ENCODE peak calls at places on chromosome 5, in ten cellular contexts. One of them, this sample, is unnamed. For H3K36me3, the result is how much of the 10 kb centered on the place peaks cover.

GRCh38 chr5:57692582-57693487 is 210.2 kb upstream of the ACTBL2 start:
- DNase-seq in suprapubic skin: peak
- DNase-seq in lower lobe of right lung: peak
- DNase-seq in left lung: peak
- DNase-seq in stomach: peak
- DNase-seq in brain microvascular endothelial cell: peak
- DNase-seq in heart right ventricle: peak
- DNase-seq in cardiac muscle cell: peak
- DNase-seq in psoas muscle: peak
- DNase-seq in right lobe of liver: peak
- DNase-seq in this sample: no peak

GRCh38 chr5:66967102-66967501 is 229.5 kb downstream of the CD180 start:
- DNase-seq in stomach: no peak
- DNase-seq in brain microvascular endothelial cell: peak
- DNase-seq in heart right ventricle: no peak
- DNase-seq in lower lobe of right lung: no peak
- DNase-seq in suprapubic skin: no peak
- DNase-seq in cardiac muscle cell: peak
- DNase-seq in right lobe of liver: no peak
- DNase-seq in left lung: no peak
- DNase-seq in psoas muscle: no peak
- DNase-seq in this sample: no peak

GRCh38 chr5:74633710-74634109 is 6.8 kb downstream of the ENC1 start:
- DNase-seq in right lobe of liver: no peak
- DNase-seq in suprapubic skin: no peak
- DNase-seq in stomach: no peak
- DNase-seq in left lung: no peak
- DNase-seq in lower lobe of right lung: no peak
- DNase-seq in psoas muscle: no peak
- DNase-seq in heart right ventricle: no peak
- DNase-seq in brain microvascular endothelial cell: no peak
- DNase-seq in cardiac muscle cell: no peak
- DNase-seq in this sample: no peak

GRCh38 chr5:60835554-60835953 is 8.5 kb downstream of the ELOVL7 start:
- DNase-seq in heart right ventricle: no peak
- DNase-seq in stomach: no peak
- DNase-seq in suprapubic skin: no peak
- DNase-seq in left lung: no peak
- DNase-seq in psoas muscle: no peak
- DNase-seq in lower lobe of right lung: no peak
- DNase-seq in brain microvascular endothelial cell: peak
- DNase-seq in cardiac muscle cell: peak
- DNase-seq in right lobe of liver: no peak
- DNase-seq in this sample: no peak

GRCh38 chr5:31225118-31225517 is 31.6 kb downstream of the CDH6 start:
- DNase-seq in psoas muscle: no peak
- DNase-seq in lower lobe of right lung: no peak
- DNase-seq in stomach: no peak
- DNase-seq in heart right ventricle: peak
- DNase-seq in left lung: no peak
- DNase-seq in cardiac muscle cell: no peak
- DNase-seq in brain microvascular endothelial cell: peak
- DNase-seq in suprapubic skin: no peak
- DNase-seq in right lobe of liver: no peak
- DNase-seq in this sample: no peak

GRCh38 chr5:120405291-120405864 is 58.7 kb upstream of the PRR16 start:
- DNase-seq in stomach: no peak
- DNase-seq in cardiac muscle cell: peak
- DNase-seq in right lobe of liver: no peak
- DNase-seq in lower lobe of right lung: no peak
- DNase-seq in heart right ventricle: no peak
- DNase-seq in brain microvascular endothelial cell: peak
- DNase-seq in suprapubic skin: no peak
- DNase-seq in left lung: no peak
- DNase-seq in psoas muscle: no peak
- DNase-seq in this sample: no peak

GRCh38 chr5:87129051-87129450 is 138.6 kb upstream of the RASA1 start:
- DNase-seq in brain microvascular endothelial cell: no peak
- DNase-seq in stomach: no peak
- DNase-seq in left lung: no peak
- DNase-seq in cardiac muscle cell: no peak
- DNase-seq in suprapubic skin: no peak
- DNase-seq in lower lobe of right lung: no peak
- DNase-seq in right lobe of liver: no peak
- DNase-seq in heart right ventricle: no peak
- DNase-seq in psoas muscle: no peak
- DNase-seq in this sample: no peak

GRCh38 chr5:43104102-43104501 is 16.6 kb upstream of the ZNF131 start:
- DNase-seq in heart right ventricle: no peak
- DNase-seq in psoas muscle: no peak
- DNase-seq in stomach: no peak
- DNase-seq in brain microvascular endothelial cell: no peak
- DNase-seq in cardiac muscle cell: peak
- DNase-seq in left lung: no peak
- DNase-seq in lower lobe of right lung: no peak
- DNase-seq in right lobe of liver: no peak
- DNase-seq in suprapubic skin: no peak
- DNase-seq in this sample: no peak

DNA sequence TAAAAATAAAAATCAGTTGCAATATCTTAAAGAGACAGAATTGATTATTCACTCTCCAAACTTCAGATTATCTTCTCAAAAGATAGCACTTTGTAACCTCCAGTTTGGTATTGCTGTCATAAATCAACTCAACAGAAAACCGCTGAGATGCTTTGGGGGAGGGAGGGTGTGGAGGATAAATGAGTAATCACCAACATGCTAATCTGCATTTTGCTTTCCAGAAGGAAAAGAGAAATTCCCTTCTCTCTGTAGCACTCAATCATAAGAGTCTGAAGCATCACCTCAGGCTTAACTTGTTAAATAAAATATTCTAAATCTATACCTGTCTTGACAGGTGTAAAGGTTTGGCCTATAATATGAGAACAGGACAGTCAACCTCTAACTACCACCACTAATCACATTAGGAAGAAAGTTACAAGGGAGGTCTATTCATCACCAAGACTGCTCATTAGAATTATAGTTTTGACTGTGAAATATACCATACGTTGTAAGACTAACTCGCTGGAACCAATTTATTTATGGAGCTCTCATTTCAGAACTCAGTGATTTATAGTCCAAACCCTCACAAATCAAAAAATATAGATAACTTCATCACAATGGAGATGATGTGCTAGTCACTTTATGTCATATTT is 89.0 kb downstream of the PIK3R1 start:
- DNase-seq in stomach: no peak
- DNase-seq in cardiac muscle cell: peak
- DNase-seq in right lobe of liver: no peak
- DNase-seq in suprapubic skin: no peak
- DNase-seq in psoas muscle: no peak
- DNase-seq in lower lobe of right lung: no peak
- DNase-seq in heart right ventricle: no peak
- DNase-seq in brain microvascular endothelial cell: no peak
- DNase-seq in left lung: no peak
- DNase-seq in this sample: no peak
- TF ChIP-seq CTCF in stomach: no peak
- TF ChIP-seq CTCF in cardiac muscle cell: no peak
- TF ChIP-seq CTCF in right lobe of liver: no peak
- TF ChIP-seq CTCF in suprapubic skin: no peak
- TF ChIP-seq CTCF in psoas muscle: no peak
- TF ChIP-seq CTCF in lower lobe of right lung: no peak
- TF ChIP-seq CTCF in heart right ventricle: no peak
- TF ChIP-seq CTCF in brain microvascular endothelial cell: no peak
- TF ChIP-seq CTCF in left lung: no peak
- TF ChIP-seq CTCF in this sample: no peak

DNA sequence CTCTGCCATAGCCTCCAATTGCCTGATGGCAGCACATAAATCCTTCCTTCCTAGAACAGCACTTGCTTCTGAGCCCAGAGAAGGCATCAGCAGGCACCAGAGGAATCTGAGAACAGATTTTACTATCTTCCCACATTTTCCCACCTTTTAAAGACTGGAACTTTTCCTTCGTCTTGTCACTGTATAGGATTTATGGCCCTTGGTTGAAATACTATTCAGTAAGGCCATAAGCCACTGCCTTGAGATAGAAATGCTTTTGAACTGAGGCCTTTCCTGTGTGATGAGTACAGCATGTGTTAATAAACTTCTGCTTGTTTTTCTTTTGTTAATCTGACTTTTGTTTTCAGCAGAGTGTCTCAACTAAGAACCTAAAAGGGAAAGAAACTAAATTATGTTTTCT is 84.3 kb downstream of the MRPS27 start:
- DNase-seq in psoas muscle: no peak
- DNase-seq in heart right ventricle: no peak
- DNase-seq in stomach: no peak
- DNase-seq in left lung: no peak
- DNase-seq in right lobe of liver: no peak
- DNase-seq in suprapubic skin: no peak
- DNase-seq in brain microvascular endothelial cell: no peak
- DNase-seq in lower lobe of right lung: no peak
- DNase-seq in cardiac muscle cell: no peak
- DNase-seq in this sample: no peak
- H3K36me3 ChIP-seq in psoas muscle: under half
- H3K36me3 ChIP-seq in heart right ventricle: under half
- H3K36me3 ChIP-seq in stomach: under half
- H3K36me3 ChIP-seq in left lung: under half
- H3K36me3 ChIP-seq in right lobe of liver: under half
- H3K36me3 ChIP-seq in suprapubic skin: under half
- H3K36me3 ChIP-seq in brain microvascular endothelial cell: under half
- H3K36me3 ChIP-seq in lower lobe of right lung: under half
- H3K36me3 ChIP-seq in cardiac muscle cell: under half
- H3K36me3 ChIP-seq in this sample: under half

GRCh38 chr5:143403607-143404415 is at the start of gene NR3C1:
- DNase-seq in suprapubic skin: peak
- DNase-seq in left lung: peak
- DNase-seq in right lobe of liver: peak
- DNase-seq in heart right ventricle: peak
- DNase-seq in lower lobe of right lung: peak
- DNase-seq in cardiac muscle cell: peak
- DNase-seq in brain microvascular endothelial cell: peak
- DNase-seq in psoas muscle: peak
- DNase-seq in stomach: peak
- DNase-seq in this sample: peak

GRCh38 chr5:143401253-143401845 is 2.1 kb downstream of the NR3C1 start:
- DNase-seq in lower lobe of right lung: no peak
- DNase-seq in right lobe of liver: no peak
- DNase-seq in stomach: no peak
- DNase-seq in heart right ventricle: no peak
- DNase-seq in cardiac muscle cell: no peak
- DNase-seq in brain microvascular endothelial cell: no peak
- DNase-seq in psoas muscle: no peak
- DNase-seq in suprapubic skin: no peak
- DNase-seq in left lung: no peak
- DNase-seq in this sample: no peak

GRCh38 chr5:143401846-143402463 is 1.5 kb downstream of the NR3C1 start:
- DNase-seq in brain microvascular endothelial cell: no peak
- DNase-seq in stomach: no peak
- DNase-seq in heart right ventricle: no peak
- DNase-seq in psoas muscle: no peak
- DNase-seq in lower lobe of right lung: no peak
- DNase-seq in right lobe of liver: no peak
- DNase-seq in suprapubic skin: no peak
- DNase-seq in left lung: no peak
- DNase-seq in cardiac muscle cell: no peak
- DNase-seq in this sample: no peak

GRCh38 chr5:143403357-143403606 is 204 bp downstream of the NR3C1 start:
- DNase-seq in right lobe of liver: no peak
- DNase-seq in cardiac muscle cell: no peak
- DNase-seq in suprapubic skin: no peak
- DNase-seq in lower lobe of right lung: no peak
- DNase-seq in brain microvascular endothelial cell: no peak
- DNase-seq in stomach: no peak
- DNase-seq in psoas muscle: no peak
- DNase-seq in left lung: no peak
- DNase-seq in heart right ventricle: no peak
- DNase-seq in this sample: no peak

GRCh38 chr5:143402464-143403356 is 776 bp downstream of the NR3C1 start:
- DNase-seq in lower lobe of right lung: peak
- DNase-seq in brain microvascular endothelial cell: peak
- DNase-seq in right lobe of liver: peak
- DNase-seq in heart right ventricle: peak
- DNase-seq in suprapubic skin: peak
- DNase-seq in stomach: peak
- DNase-seq in left lung: peak
- DNase-seq in cardiac muscle cell: peak
- DNase-seq in psoas muscle: peak
- DNase-seq in this sample: peak
- TF ChIP-seq CTCF in lower lobe of right lung: no peak
- TF ChIP-seq CTCF in brain microvascular endothelial cell: peak
- TF ChIP-seq CTCF in right lobe of liver: no peak
- TF ChIP-seq CTCF in heart right ventricle: no peak
- TF ChIP-seq CTCF in suprapubic skin: no peak
- TF ChIP-seq CTCF in stomach: no peak
- TF ChIP-seq CTCF in left lung: no peak
- TF ChIP-seq CTCF in cardiac muscle cell: no peak
- TF ChIP-seq CTCF in psoas muscle: no peak
- TF ChIP-seq CTCF in this sample: no peak

GRCh38 chr5:1330847-1331831 is 13.8 kb downstream of the CLPTM1L start:
- DNase-seq in psoas muscle: peak
- DNase-seq in brain microvascular endothelial cell: no peak
- DNase-seq in lower lobe of right lung: no peak
- DNase-seq in right lobe of liver: no peak
- DNase-seq in suprapubic skin: peak
- DNase-seq in cardiac muscle cell: no peak
- DNase-seq in stomach: no peak
- DNase-seq in left lung: peak
- DNase-seq in heart right ventricle: no peak
- DNase-seq in this sample: no peak

GRCh38 chr5:1330146-1330846 is 14.6 kb downstream of the CLPTM1L start:
- DNase-seq in suprapubic skin: peak
- DNase-seq in cardiac muscle cell: no peak
- DNase-seq in stomach: peak
- DNase-seq in left lung: peak
- DNase-seq in lower lobe of right lung: peak
- DNase-seq in right lobe of liver: peak
- DNase-seq in brain microvascular endothelial cell: no peak
- DNase-seq in heart right ventricle: no peak
- DNase-seq in psoas muscle: no peak
- DNase-seq in this sample: no peak

GRCh38 chr5:1332461-1333001 is 12.4 kb downstream of the CLPTM1L start:
- DNase-seq in left lung: no peak
- DNase-seq in brain microvascular endothelial cell: no peak
- DNase-seq in psoas muscle: no peak
- DNase-seq in lower lobe of right lung: no peak
- DNase-seq in stomach: peak
- DNase-seq in right lobe of liver: no peak
- DNase-seq in cardiac muscle cell: peak
- DNase-seq in suprapubic skin: no peak
- DNase-seq in heart right ventricle: no peak
- DNase-seq in this sample: no peak

GRCh38 chr5:1333986-1334385 is 10.9 kb downstream of the CLPTM1L start:
- DNase-seq in stomach: no peak
- DNase-seq in heart right ventricle: no peak
- DNase-seq in suprapubic skin: no peak
- DNase-seq in brain microvascular endothelial cell: no peak
- DNase-seq in psoas muscle: peak
- DNase-seq in lower lobe of right lung: no peak
- DNase-seq in cardiac muscle cell: no peak
- DNase-seq in left lung: peak
- DNase-seq in right lobe of liver: no peak
- DNase-seq in this sample: no peak

DNA sequence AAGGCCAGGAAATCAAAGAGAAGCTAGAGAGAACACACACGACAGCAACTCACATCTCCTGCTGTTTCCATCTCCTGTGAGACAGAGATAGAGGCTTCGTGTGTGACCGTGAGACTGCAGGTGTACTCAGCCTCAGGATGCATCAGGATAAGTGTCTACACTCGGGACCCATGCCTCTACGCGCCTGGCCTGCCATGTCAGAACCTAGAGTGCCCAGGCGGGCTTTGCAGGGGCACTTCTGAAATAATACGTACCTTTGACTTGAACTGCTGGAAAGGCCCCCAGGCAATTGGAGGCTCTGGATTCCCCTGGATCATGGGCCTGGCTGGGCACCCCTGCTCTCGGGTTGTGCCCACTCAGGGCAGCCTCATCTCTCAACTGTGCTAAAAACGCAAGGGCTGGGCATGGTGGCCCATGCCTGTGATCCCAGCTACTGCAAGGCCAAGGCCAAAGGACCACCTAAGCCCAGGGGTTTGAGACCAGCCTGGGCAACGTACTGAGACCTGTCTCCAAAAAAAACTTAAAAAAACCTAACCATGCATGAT is 13.0 kb downstream of the CLPTM1L start:
- DNase-seq in left lung: no peak
- DNase-seq in psoas muscle: peak
- DNase-seq in cardiac muscle cell: no peak
- DNase-seq in suprapubic skin: no peak
- DNase-seq in heart right ventricle: no peak
- DNase-seq in brain microvascular endothelial cell: no peak
- DNase-seq in right lobe of liver: no peak
- DNase-seq in lower lobe of right lung: no peak
- DNase-seq in stomach: no peak
- DNase-seq in this sample: no peak
- H3K36me3 ChIP-seq in left lung: under half
- H3K36me3 ChIP-seq in psoas muscle: half or more
- H3K36me3 ChIP-seq in cardiac muscle cell: under half
- H3K36me3 ChIP-seq in suprapubic skin: half or more
- H3K36me3 ChIP-seq in heart right ventricle: half or more
- H3K36me3 ChIP-seq in brain microvascular endothelial cell: under half
- H3K36me3 ChIP-seq in right lobe of liver: half or more
- H3K36me3 ChIP-seq in lower lobe of right lung: half or more
- H3K36me3 ChIP-seq in stomach: half or more
- H3K36me3 ChIP-seq in this sample: half or more

This sample was measured in esophagus muscularis mucosa.